ENCODE peak calls at places on chromosomes 6 and 20, in ten cellular contexts. One of them, this sample, is unnamed.

GRCh38 chr6:159777240-159777904 is 12.0 kb downstream of the TCP1 start:
- DNase-seq in LNCaP clone FGC: no peak
- DNase-seq in neural crest cell: no peak
- DNase-seq in choroid plexus epithelial cell: no peak
- DNase-seq in brain microvascular endothelial cell: no peak
- DNase-seq in IMR-90: no peak
- DNase-seq in GM06990: no peak
- DNase-seq in endodermal cell: no peak
- DNase-seq in fibroblast of villous mesenchyme: no peak
- DNase-seq in GM12865: no peak
- DNase-seq in this sample: no peak

GRCh38 chr6:107539409-107539808 is 49.5 kb downstream of the SOBP start:
- DNase-seq in brain microvascular endothelial cell: no peak
- DNase-seq in endodermal cell: no peak
- DNase-seq in GM12865: no peak
- DNase-seq in neural crest cell: no peak
- DNase-seq in GM06990: no peak
- DNase-seq in LNCaP clone FGC: no peak
- DNase-seq in choroid plexus epithelial cell: no peak
- DNase-seq in IMR-90: no peak
- DNase-seq in fibroblast of villous mesenchyme: no peak
- DNase-seq in this sample: no peak

GRCh38 chr6:106510090-106510970 is 119.0 kb downstream of the RTN4IP1 start:
- DNase-seq in GM06990: peak; percentile 84
- DNase-seq in GM12865: peak; percentile 87
- DNase-seq in neural crest cell: peak; percentile 18
- DNase-seq in choroid plexus epithelial cell: peak; percentile 54
- DNase-seq in brain microvascular endothelial cell: no peak
- DNase-seq in fibroblast of villous mesenchyme: peak; percentile 48
- DNase-seq in IMR-90: no peak
- DNase-seq in endodermal cell: peak; percentile 82
- DNase-seq in LNCaP clone FGC: peak; percentile 50
- DNase-seq in this sample: peak; percentile 75

GRCh38 chr6:100202417-100203194 is 208.6 kb upstream of the MCHR2 start:
- DNase-seq in choroid plexus epithelial cell: peak; percentile 95
- DNase-seq in LNCaP clone FGC: no peak
- DNase-seq in fibroblast of villous mesenchyme: peak; percentile 96
- DNase-seq in brain microvascular endothelial cell: peak; percentile 83
- DNase-seq in GM06990: no peak
- DNase-seq in neural crest cell: no peak
- DNase-seq in IMR-90: peak; percentile 93
- DNase-seq in GM12865: no peak
- DNase-seq in endodermal cell: no peak
- DNase-seq in this sample: no peak

GRCh38 chr6:89612121-89612520 is 26.4 kb downstream of the LYRM2 start:
- DNase-seq in fibroblast of villous mesenchyme: no peak
- DNase-seq in GM12865: no peak
- DNase-seq in choroid plexus epithelial cell: no peak
- DNase-seq in GM06990: no peak
- DNase-seq in endodermal cell: peak; percentile 83
- DNase-seq in neural crest cell: no peak
- DNase-seq in IMR-90: no peak
- DNase-seq in LNCaP clone FGC: no peak
- DNase-seq in brain microvascular endothelial cell: no peak
- DNase-seq in this sample: no peak

GRCh38 chr6:37818536-37819176 is 871 bp upstream of the ZFAND3 start:
- DNase-seq in endodermal cell: peak; percentile 96
- DNase-seq in neural crest cell: no peak
- DNase-seq in GM12865: peak; percentile 99
- DNase-seq in choroid plexus epithelial cell: peak; percentile 97
- DNase-seq in LNCaP clone FGC: peak; percentile 77
- DNase-seq in IMR-90: peak; percentile 95
- DNase-seq in fibroblast of villous mesenchyme: peak; percentile 98
- DNase-seq in brain microvascular endothelial cell: peak; percentile 93
- DNase-seq in GM06990: peak; percentile 97
- DNase-seq in this sample: peak; percentile 94

GRCh38 chr6:105432797-105433196 is 29.9 kb upstream of the PREP start:
- DNase-seq in endodermal cell: no peak
- DNase-seq in GM12865: no peak
- DNase-seq in LNCaP clone FGC: no peak
- DNase-seq in IMR-90: peak; percentile 83
- DNase-seq in neural crest cell: no peak
- DNase-seq in brain microvascular endothelial cell: peak; percentile 58
- DNase-seq in GM06990: no peak
- DNase-seq in choroid plexus epithelial cell: peak; percentile 87
- DNase-seq in fibroblast of villous mesenchyme: peak; percentile 78
- DNase-seq in this sample: no peak

GRCh38 chr6:73879894-73880293 is 183.9 kb downstream of the CD109 start:
- DNase-seq in fibroblast of villous mesenchyme: no peak
- DNase-seq in neural crest cell: no peak
- DNase-seq in LNCaP clone FGC: no peak
- DNase-seq in brain microvascular endothelial cell: no peak
- DNase-seq in GM12865: no peak
- DNase-seq in GM06990: no peak
- DNase-seq in choroid plexus epithelial cell: no peak
- DNase-seq in endodermal cell: no peak
- DNase-seq in IMR-90: no peak
- DNase-seq in this sample: no peak

GRCh38 chr6:144343736-144344428 is 58.7 kb downstream of the UTRN start:
- DNase-seq in GM12865: peak; percentile 68
- DNase-seq in brain microvascular endothelial cell: no peak
- DNase-seq in LNCaP clone FGC: peak; percentile 69
- DNase-seq in neural crest cell: no peak
- DNase-seq in fibroblast of villous mesenchyme: no peak
- DNase-seq in endodermal cell: no peak
- DNase-seq in IMR-90: no peak
- DNase-seq in choroid plexus epithelial cell: no peak
- DNase-seq in GM06990: no peak
- DNase-seq in this sample: peak; percentile 27

GRCh38 chr6:43776799-43777776 is 7.1 kb downstream of the VEGFA start:
- DNase-seq in IMR-90: no peak
- DNase-seq in fibroblast of villous mesenchyme: no peak
- DNase-seq in choroid plexus epithelial cell: no peak
- DNase-seq in endodermal cell: no peak
- DNase-seq in GM12865: no peak
- DNase-seq in brain microvascular endothelial cell: no peak
- DNase-seq in GM06990: no peak
- DNase-seq in neural crest cell: no peak
- DNase-seq in LNCaP clone FGC: no peak
- DNase-seq in this sample: no peak

GRCh38 chr6:43773050-43773956 is 3.3 kb downstream of the VEGFA start:
- DNase-seq in endodermal cell: peak; percentile 83
- DNase-seq in choroid plexus epithelial cell: peak; percentile 52
- DNase-seq in fibroblast of villous mesenchyme: peak; percentile 57
- DNase-seq in GM12865: peak; percentile 85
- DNase-seq in brain microvascular endothelial cell: no peak
- DNase-seq in LNCaP clone FGC: peak; percentile 58
- DNase-seq in GM06990: peak; percentile 58
- DNase-seq in neural crest cell: no peak
- DNase-seq in IMR-90: peak; percentile 57
- DNase-seq in this sample: peak; percentile 79

GRCh38 chr6:43776115-43776798 is 6.2 kb downstream of the VEGFA start:
- DNase-seq in endodermal cell: no peak
- DNase-seq in fibroblast of villous mesenchyme: no peak
- DNase-seq in GM12865: peak; percentile 44
- DNase-seq in brain microvascular endothelial cell: no peak
- DNase-seq in neural crest cell: no peak
- DNase-seq in GM06990: no peak
- DNase-seq in choroid plexus epithelial cell: no peak
- DNase-seq in IMR-90: no peak
- DNase-seq in LNCaP clone FGC: no peak
- DNase-seq in this sample: peak; percentile 58

GRCh38 chr6:43773981-43774775 is 4.2 kb downstream of the VEGFA start:
- DNase-seq in LNCaP clone FGC: no peak
- DNase-seq in GM06990: no peak
- DNase-seq in brain microvascular endothelial cell: no peak
- DNase-seq in IMR-90: no peak
- DNase-seq in endodermal cell: no peak
- DNase-seq in neural crest cell: no peak
- DNase-seq in choroid plexus epithelial cell: no peak
- DNase-seq in GM12865: no peak
- DNase-seq in fibroblast of villous mesenchyme: no peak
- DNase-seq in this sample: no peak

DNA sequence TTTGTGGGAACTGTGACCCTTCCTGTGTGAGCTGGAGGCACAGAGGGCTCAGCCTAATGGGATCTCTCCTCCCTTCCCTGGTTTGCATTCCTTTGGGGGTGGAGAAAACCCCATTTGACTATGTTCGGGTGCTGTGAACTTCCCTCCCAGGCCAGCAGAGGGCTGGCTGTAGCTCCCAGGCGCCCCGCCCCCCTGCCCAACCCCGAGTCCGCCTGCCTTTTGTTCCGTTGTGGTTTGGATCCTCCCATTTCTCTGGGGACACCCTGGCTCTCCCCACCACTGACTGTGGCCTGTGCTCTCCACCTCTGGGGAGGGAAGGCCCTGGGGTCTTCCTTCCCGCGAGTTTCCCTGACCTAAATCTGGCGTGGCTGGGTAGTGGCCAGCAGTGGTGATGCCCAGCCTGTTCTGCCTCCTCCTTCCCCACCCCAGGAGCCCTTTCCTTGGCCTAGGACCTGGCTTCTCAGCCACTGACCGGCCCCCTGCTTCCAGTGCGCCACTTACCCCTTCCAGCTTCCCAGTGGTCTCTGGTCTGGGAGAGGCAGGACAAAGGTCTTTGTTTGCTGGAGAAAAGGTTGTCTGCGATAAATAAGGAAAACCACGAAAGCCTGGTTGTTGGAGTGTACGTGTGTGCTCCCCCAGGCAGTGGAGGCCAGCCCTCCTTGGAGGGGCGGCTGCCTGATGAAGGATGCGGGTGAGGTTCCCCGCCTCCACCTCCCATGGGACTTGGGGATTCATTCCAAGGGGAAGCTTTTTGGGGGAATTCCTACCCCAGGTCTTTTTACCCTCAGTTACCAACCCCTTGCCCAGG is 5.0 kb downstream of the VEGFA start:
- DNase-seq in GM06990: peak; percentile 61
- DNase-seq in endodermal cell: peak; percentile 92
- DNase-seq in IMR-90: peak; percentile 61
- DNase-seq in GM12865: peak; percentile 73
- DNase-seq in fibroblast of villous mesenchyme: peak; percentile 74
- DNase-seq in brain microvascular endothelial cell: peak; percentile 52
- DNase-seq in LNCaP clone FGC: no peak
- DNase-seq in choroid plexus epithelial cell: peak; percentile 66
- DNase-seq in neural crest cell: peak; percentile 56
- DNase-seq in this sample: peak; percentile 90
- TF ChIP-seq CTCF in GM06990: peak; percentile 94
- TF ChIP-seq CTCF in endodermal cell: peak; percentile 91
- TF ChIP-seq CTCF in IMR-90: peak; percentile 83
- TF ChIP-seq CTCF in GM12865: peak; percentile 92
- TF ChIP-seq CTCF in fibroblast of villous mesenchyme: peak; percentile 90
- TF ChIP-seq CTCF in brain microvascular endothelial cell: peak; percentile 92
- TF ChIP-seq CTCF in LNCaP clone FGC: peak; percentile 64
- TF ChIP-seq CTCF in choroid plexus epithelial cell: peak; percentile 90
- TF ChIP-seq CTCF in neural crest cell: peak; percentile 84
- TF ChIP-seq CTCF in this sample: peak; percentile 78

DNA sequence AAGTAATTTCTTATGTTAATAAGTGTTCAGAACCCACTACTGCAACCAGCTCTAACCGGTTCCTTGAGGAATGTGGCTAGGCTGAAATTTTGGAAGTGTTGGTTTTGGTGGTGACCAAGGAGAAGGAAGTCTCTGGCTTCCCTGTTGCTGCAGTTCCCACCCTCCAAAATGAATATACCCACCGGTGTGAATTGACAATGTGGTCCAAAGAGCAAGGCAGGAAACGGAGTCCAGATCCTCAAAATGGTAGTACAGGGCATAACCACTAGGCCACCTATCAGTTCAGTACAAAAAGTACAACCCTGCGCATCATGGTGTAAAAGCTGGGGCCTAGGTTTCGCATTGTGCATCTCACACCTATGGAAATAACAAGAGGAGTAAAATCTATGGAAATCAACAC is 2.8 kb downstream of the ADNP start:
- DNase-seq in endodermal cell: no peak
- DNase-seq in neural crest cell: no peak
- DNase-seq in choroid plexus epithelial cell: no peak
- DNase-seq in brain microvascular endothelial cell: no peak
- DNase-seq in GM06990: no peak
- DNase-seq in LNCaP clone FGC: no peak
- DNase-seq in fibroblast of villous mesenchyme: no peak
- DNase-seq in IMR-90: no peak
- DNase-seq in GM12865: peak; percentile 44
- DNase-seq in this sample: no peak
- TF ChIP-seq CTCF in endodermal cell: peak; percentile 53
- TF ChIP-seq CTCF in neural crest cell: no peak
- TF ChIP-seq CTCF in choroid plexus epithelial cell: peak; percentile 5
- TF ChIP-seq CTCF in brain microvascular endothelial cell: peak; percentile 24
- TF ChIP-seq CTCF in GM06990: peak; percentile 34
- TF ChIP-seq CTCF in LNCaP clone FGC: no peak
- TF ChIP-seq CTCF in fibroblast of villous mesenchyme: peak; percentile 4
- TF ChIP-seq CTCF in IMR-90: no peak
- TF ChIP-seq CTCF in GM12865: peak; percentile 23
- TF ChIP-seq CTCF in this sample: peak; percentile 10

DNA sequence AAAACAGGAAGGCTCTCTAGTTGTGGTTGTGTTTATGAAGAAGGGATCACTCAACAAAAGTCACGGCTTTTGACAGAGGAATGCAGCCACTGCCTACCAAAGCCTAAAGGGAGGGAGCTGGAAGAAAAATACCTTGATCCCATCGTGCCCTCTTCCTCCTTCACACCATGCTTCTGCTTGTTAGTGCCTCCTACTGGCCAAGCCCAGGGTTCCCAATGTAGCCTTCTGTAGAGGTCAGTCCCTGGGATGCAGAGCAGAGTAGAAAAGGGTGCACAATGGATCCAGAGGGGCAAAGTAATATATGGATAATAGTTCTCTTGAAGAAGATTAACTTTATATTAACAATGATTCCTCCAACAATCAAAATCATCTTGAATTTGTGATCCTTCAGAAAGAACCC is 293.5 kb upstream of the FERMT1 start:
- DNase-seq in IMR-90: no peak
- DNase-seq in endodermal cell: peak; percentile 67
- DNase-seq in brain microvascular endothelial cell: no peak
- DNase-seq in GM06990: no peak
- DNase-seq in choroid plexus epithelial cell: no peak
- DNase-seq in fibroblast of villous mesenchyme: no peak
- DNase-seq in neural crest cell: no peak
- DNase-seq in LNCaP clone FGC: no peak
- DNase-seq in GM12865: no peak
- DNase-seq in this sample: no peak
- TF ChIP-seq CTCF in IMR-90: no peak
- TF ChIP-seq CTCF in endodermal cell: peak; percentile 65
- TF ChIP-seq CTCF in brain microvascular endothelial cell: peak; percentile 8
- TF ChIP-seq CTCF in GM06990: peak; percentile 36
- TF ChIP-seq CTCF in choroid plexus epithelial cell: no peak
- TF ChIP-seq CTCF in fibroblast of villous mesenchyme: no peak
- TF ChIP-seq CTCF in neural crest cell: peak; percentile 13
- TF ChIP-seq CTCF in LNCaP clone FGC: peak; percentile 16
- TF ChIP-seq CTCF in GM12865: no peak
- TF ChIP-seq CTCF in this sample: peak; percentile 22

DNA sequence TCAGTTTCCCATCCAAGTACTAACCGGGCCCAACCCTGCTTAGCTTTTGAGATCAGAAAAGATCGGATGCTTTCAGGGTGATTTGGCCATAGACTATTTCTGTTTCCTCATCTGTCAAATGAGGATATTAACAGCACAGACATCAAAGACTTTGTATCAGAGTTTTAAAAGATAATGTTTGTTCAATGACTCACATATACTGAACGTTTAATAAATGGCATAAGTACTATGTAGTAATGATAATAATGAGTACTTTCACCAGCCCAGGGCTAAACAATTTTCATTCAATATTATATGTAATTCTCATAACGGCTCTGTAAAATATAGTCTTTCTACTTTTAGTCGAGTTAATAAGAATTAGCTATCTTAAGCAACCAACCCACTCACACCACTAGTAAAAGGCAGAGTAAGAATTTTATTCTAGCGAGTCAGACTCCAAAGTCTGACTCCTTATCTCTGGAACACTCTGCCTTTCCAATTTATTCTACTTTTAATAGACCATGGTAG is 216.5 kb downstream of the ARHGAP18 start:
- DNase-seq in brain microvascular endothelial cell: peak; percentile 24
- DNase-seq in choroid plexus epithelial cell: peak; percentile 34
- DNase-seq in neural crest cell: no peak
- DNase-seq in GM06990: no peak
- DNase-seq in GM12865: no peak
- DNase-seq in IMR-90: peak; percentile 78
- DNase-seq in LNCaP clone FGC: no peak
- DNase-seq in endodermal cell: no peak
- DNase-seq in fibroblast of villous mesenchyme: no peak
- DNase-seq in this sample: no peak
- TF ChIP-seq CTCF in brain microvascular endothelial cell: no peak
- TF ChIP-seq CTCF in choroid plexus epithelial cell: no peak
- TF ChIP-seq CTCF in neural crest cell: no peak
- TF ChIP-seq CTCF in GM06990: no peak
- TF ChIP-seq CTCF in GM12865: no peak
- TF ChIP-seq CTCF in IMR-90: no peak
- TF ChIP-seq CTCF in LNCaP clone FGC: no peak
- TF ChIP-seq CTCF in endodermal cell: no peak
- TF ChIP-seq CTCF in fibroblast of villous mesenchyme: no peak
- TF ChIP-seq CTCF in this sample: no peak